ENCODE peak calls at places on chromosomes 3 and 15, in five cellular contexts. Z is HCT116, E is IMR-90, K is suprapubic skin, H is A549. J is an unnamed sample.

GRCh38 chr15:92168284-92168683 is 225.4 kb upstream of the ST8SIA2 start:
- DNase-seq in H (no peak), Z (no peak), K (no peak), E (no peak), J (no peak)

GRCh38 chr15:63466378-63467192 is 37.8 kb upstream of the USP3 start:
- DNase-seq in Z (peak; percentile 74), E (peak; percentile 70), H (peak; percentile 88), K (no peak), J (peak; percentile 80)

GRCh38 chr15:46713045-46713444 is 1004.3 kb upstream of the SEMA6D start:
- DNase-seq in Z (no peak), E (no peak), H (no peak), K (no peak), J (no peak)

GRCh38 chr3:49509028-49509561 is 39.0 kb downstream of the DAG1 start:
- DNase-seq in Z (no peak), E (no peak), K (no peak), H (no peak), J (no peak)

GRCh38 chr15:73183071-73183470 is 130.8 kb downstream of the NEO1 start:
- DNase-seq in Z (no peak), E (no peak), K (no peak), H (no peak), J (no peak)

GRCh38 chr3:13111874-13112520 is 38.8 kb upstream of the IQSEC1 start:
- DNase-seq in H (no peak), Z (no peak), E (no peak), K (no peak), J (no peak)

GRCh38 chr3:53503185-53503584 is 8.8 kb downstream of the CACNA1D start:
- DNase-seq in K (no peak), H (no peak), Z (no peak), E (no peak), J (no peak)

GRCh38 chr15:25176616-25176923 is 221.8 kb downstream of the SNRPN start:
- DNase-seq in H (no peak), E (no peak), Z (no peak), K (peak; percentile 32), J (no peak)

GRCh38 chr3:173785004-173785403 is 387.5 kb downstream of the NLGN1 start:
- DNase-seq in E (no peak), K (no peak), Z (no peak), H (no peak), J (no peak)

GRCh38 chr3:42226470-42227425 is 39.2 kb downstream of the CCK start:
- DNase-seq in K (no peak), E (no peak), H (no peak), Z (no peak), J (no peak)

GRCh38 chr15:85879334-85880163 is 84.8 kb upstream of the KLHL25 start:
- DNase-seq in E (no peak), H (peak; percentile 28), Z (no peak), K (no peak), J (no peak)

GRCh38 chr15:25465835-25466234 is 27.0 kb upstream of the UBE3A start:
- DNase-seq in H (no peak), K (no peak), Z (no peak), E (no peak), J (no peak)

GRCh38 chr3:46102059-46102779 is 74.9 kb upstream of the XCR1 start:
- DNase-seq in K (no peak), E (no peak), Z (no peak), H (no peak), J (no peak)

GRCh38 chr3:120652896-120653545 is 29.0 kb downstream of the HGD start:
- DNase-seq in K (no peak), H (no peak), E (no peak), Z (no peak), J (no peak)

GRCh38 chr15:82551646-82552247 is 11.5 kb upstream of the RPS17 start:
- DNase-seq in H (no peak), K (no peak), Z (no peak), E (no peak), J (no peak)

GRCh38 chr3:75001330-75001729 is 386.9 kb upstream of the CNTN3 start:
- DNase-seq in K (no peak), H (peak; percentile 9), Z (no peak), E (peak; percentile 4), J (no peak)

GRCh38 chr3:155701882-155702465 is 42.9 kb downstream of the PLCH1 start:
- DNase-seq in K (no peak), H (peak; percentile 63), Z (peak; percentile 31), E (peak; percentile 58), J (peak; percentile 43)

GRCh38 chr15:32842081-32842480 is 124.3 kb downstream of the GREM1 start:
- DNase-seq in Z (no peak), H (no peak), E (no peak), K (no peak), J (no peak)

GRCh38 chr3:14141602-14142315 is 16.9 kb downstream of the TMEM43 start:
- DNase-seq in E (no peak), Z (no peak), H (no peak), K (no peak), J (no peak)

GRCh38 chr3:184643442-184643841 is 68.4 kb downstream of the MAGEF1 start:
- DNase-seq in E (no peak), H (no peak), Z (no peak), K (no peak), J (no peak)

GRCh38 chr3:172391592-172392302 is 56.5 kb downstream of the GHSR start:
- DNase-seq in Z (no peak), E (peak; percentile 74), H (no peak), K (no peak), J (no peak)

GRCh38 chr15:38883987-38884386 is 319.4 kb upstream of the RASGRP1 start:
- DNase-seq in H (no peak), K (no peak), Z (no peak), E (peak; percentile 27), J (no peak)

GRCh38 chr3:31934018-31934417 is 47.0 kb downstream of the OSBPL10 start:
- DNase-seq in E (no peak), Z (no peak), H (no peak), K (no peak), J (no peak)

DNA sequence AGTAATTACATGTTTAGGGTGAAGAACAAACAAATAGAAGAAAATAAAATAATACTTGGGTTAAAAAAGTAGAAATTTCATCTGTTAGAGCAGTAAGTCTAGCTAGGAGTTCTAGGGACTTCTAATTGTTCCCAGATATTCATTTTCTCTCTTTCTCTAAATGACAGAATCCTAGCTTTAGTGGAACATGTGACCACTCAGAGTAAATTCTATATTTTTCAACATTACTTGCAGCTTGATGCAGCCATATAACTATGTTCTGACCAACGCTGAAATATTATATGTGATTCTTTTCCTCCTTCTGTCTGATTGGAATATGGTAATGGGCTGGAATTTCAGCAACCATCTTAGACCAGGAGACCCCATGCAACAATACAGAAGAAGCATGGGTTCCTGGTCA is 8.1 kb downstream of the PTX3 start:
- DNase-seq in E (no peak), H (no peak), K (no peak), Z (no peak), J (no peak)
- H3K4me1 ChIP-seq in E (peaks cover 10% of the 10 kb centered on the region), H (peaks cover 5% of the 10 kb centered on the region), K (no peaks in the 10 kb centered on the region), Z (no peaks in the 10 kb centered on the region), J (peaks cover 11% of the 10 kb centered on the region)

DNA sequence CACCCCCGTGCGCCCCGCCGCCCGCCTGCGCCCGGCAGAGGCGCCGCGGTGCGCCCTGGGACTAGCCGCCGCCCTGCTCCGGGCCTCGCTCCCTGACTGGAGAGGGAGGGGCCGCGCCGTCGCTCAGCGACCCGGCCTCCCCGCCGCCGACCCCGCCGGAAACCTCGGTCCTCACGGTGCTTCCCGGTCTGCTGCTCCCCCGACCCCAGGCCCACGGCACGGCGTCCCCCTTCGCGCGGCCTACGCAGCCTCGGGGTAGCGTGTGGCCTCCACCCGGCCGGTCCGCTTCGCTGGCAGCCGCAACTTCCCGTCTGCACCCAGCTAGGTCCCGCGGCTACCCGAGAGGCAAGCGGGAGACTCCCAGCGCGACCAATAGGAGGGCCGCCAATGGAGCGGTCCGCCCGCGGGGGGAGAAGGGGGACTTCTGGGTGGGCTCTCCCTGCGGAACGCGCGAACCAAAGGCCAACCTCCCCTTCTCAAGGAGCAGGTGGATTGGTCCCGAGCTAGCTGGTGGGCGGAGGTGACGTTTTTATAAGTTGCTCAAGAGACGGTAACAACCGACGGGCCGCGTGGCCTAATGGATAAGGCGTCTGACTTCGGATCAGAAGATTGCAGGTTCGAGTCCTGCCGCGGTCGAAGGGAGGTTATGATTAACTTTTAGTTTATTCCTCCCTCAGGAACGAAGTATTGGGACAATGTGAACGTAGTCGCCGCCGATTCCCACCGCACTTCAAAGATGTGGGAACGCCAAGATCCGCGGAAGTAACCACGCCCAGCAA is at the start of gene POLG:
- DNase-seq in Z (peak; percentile 98), E (peak; percentile 99), K (peak; percentile 99), H (peak; percentile 100), J (peak; percentile 99)
- TF ChIP-seq POLR2A in Z (peak; percentile 95), E (peak; percentile 97), K (peak; percentile 89), H (peak; percentile 99), J (peak; percentile 85)

GRCh38 chr3:4826237-4827100 is 152.8 kb upstream of the BHLHE40 start:
- DNase-seq in E (no peak), Z (no peak), K (no peak), H (peak; percentile 72), J (peak; percentile 69)
- H3K4me1 ChIP-seq in E (peaks cover 8% of the 10 kb centered on the region), Z (peaks cover 56% of the 10 kb centered on the region), K (peaks cover 61% of the 10 kb centered on the region), H (peaks cover 77% of the 10 kb centered on the region), J (no peaks in the 10 kb centered on the region)

DNA sequence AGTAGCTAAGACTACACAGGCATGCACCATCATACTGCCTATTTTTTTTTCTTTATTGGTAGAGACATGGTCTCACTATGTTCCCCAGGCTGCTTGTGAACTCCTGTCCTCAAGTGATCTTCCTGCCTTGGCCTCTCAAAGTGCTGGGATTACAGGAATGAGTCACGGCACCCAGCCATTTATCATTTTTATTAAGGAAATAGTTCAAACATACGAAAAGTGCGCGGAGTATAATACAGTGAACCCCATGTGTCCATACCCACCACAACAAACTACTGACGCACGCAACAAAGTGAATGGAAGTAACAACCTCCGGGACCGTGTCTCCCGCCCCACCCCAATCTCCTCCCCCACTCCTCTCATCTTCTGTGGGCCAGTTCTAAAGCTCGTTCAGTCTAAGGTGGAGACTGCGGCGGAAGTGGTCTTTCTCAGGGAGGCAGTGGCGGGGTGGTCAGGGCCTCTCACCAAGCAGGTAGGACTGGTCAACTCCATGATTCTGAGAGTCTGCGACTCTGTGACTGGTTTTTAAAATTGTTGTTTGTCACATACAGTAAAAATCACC is 42.1 kb downstream of the DNAJB8 start:
- DNase-seq in K (no peak), E (peak; percentile 54), H (peak; percentile 40), Z (peak; percentile 63), J (no peak)
- TF ChIP-seq POLR2A in K (no peak), E (no peak), H (no peak), Z (no peak), J (no peak)

GRCh38 chr3:24138876-24139256 is 193.8 kb downstream of the NR1D2 start:
- DNase-seq in K (no peak), Z (no peak), E (no peak), H (no peak), J (no peak)
- H3K4me1 ChIP-seq in K (peaks cover 11% of the 10 kb centered on the region), Z (peaks cover 12% of the 10 kb centered on the region), E (no peaks in the 10 kb centered on the region), H (peaks cover 21% of the 10 kb centered on the region), J (peaks cover 6% of the 10 kb centered on the region)

GRCh38 chr3:37441689-37442088 is 267.3 kb upstream of the LRRFIP2 start:
- DNase-seq in Z (no peak), K (no peak), H (no peak), E (no peak), J (no peak)
- TF ChIP-seq POLR2A in Z (no peak), K (no peak), H (no peak), E (no peak), J (no peak)